ENCODE peak calls at places on chromosomes 13 and 19, in seven cellular contexts. R is H1, X is HCT116, M is GM12878, S is K562, J is HepG2, L is SK-N-SH. N is an unnamed sample.
A peak's percentile ranks its signal among the peaks of the same experiment; 100 is the strongest.

GRCh38 chr13:110218601-110219201 is 88.3 kb downstream of the COL4A1 start:
- DNase-seq in L (no peak), X (no peak), M (no peak), S (no peak), R (no peak), J (no peak), N (no peak)

GRCh38 chr13:112648101-112648500 is 41.7 kb upstream of the ATP11A start:
- DNase-seq in X (no peak), J (no peak), L (no peak), S (no peak), R (no peak), M (no peak), N (no peak)

GRCh38 chr19:31553844-31554215 is 204.6 kb upstream of the TSHZ3 start:
- DNase-seq in R (no peak), J (no peak), M (no peak), S (no peak), L (no peak), X (no peak), N (no peak)

GRCh38 chr13:22757530-22758120 is 423.2 kb upstream of the SGCG start:
- DNase-seq in L (peak; percentile 12), M (no peak), S (no peak), J (no peak), R (no peak), X (no peak), N (peak; percentile 30)

GRCh38 chr19:33435706-33436359 is 62.3 kb downstream of the CEBPG start:
- DNase-seq in L (no peak), M (no peak), S (no peak), R (no peak), X (no peak), J (no peak), N (no peak)

GRCh38 chr19:2804156-2805004 is 15.3 kb upstream of the ZNF554 start:
- DNase-seq in X (no peak), L (peak; percentile 15), R (no peak), M (no peak), S (no peak), J (no peak), N (no peak)

GRCh38 chr19:34253711-34254551 is 423 bp upstream of the GARRE1 start:
- DNase-seq in S (peak; percentile 89), M (no peak), L (no peak), J (peak; percentile 66), X (no peak), R (peak; percentile 96), N (no peak)

GRCh38 chr13:106446011-106446410 is 89.5 kb downstream of the EFNB2 start:
- DNase-seq in J (no peak), R (no peak), L (no peak), M (no peak), S (no peak), X (no peak), N (no peak)

GRCh38 chr13:85819513-85819912 is 20.3 kb upstream of the SLITRK6 start:
- DNase-seq in M (no peak), S (no peak), R (no peak), L (peak; percentile 21), X (no peak), J (no peak), N (no peak)

GRCh38 chr13:20401958-20402856 is 123.5 kb downstream of the CRYL1 start:
- DNase-seq in X (no peak), J (no peak), M (no peak), L (no peak), R (no peak), S (no peak), N (no peak)

GRCh38 chr13:31267126-31267784 is 67.5 kb downstream of the B3GLCT start:
- DNase-seq in X (no peak), S (no peak), J (no peak), L (no peak), M (no peak), R (no peak), N (no peak)

GRCh38 chr19:32387701-32388392 is 17.7 kb upstream of the DPY19L3 start:
- DNase-seq in S (no peak), J (no peak), M (no peak), R (no peak), L (no peak), X (no peak), N (no peak)

GRCh38 chr13:30978981-30979956 is 46.8 kb downstream of the TEX26 start:
- DNase-seq in S (peak; percentile 11), M (no peak), R (peak; percentile 92), J (peak; percentile 16), X (peak; percentile 38), L (peak; percentile 29), N (no peak)

GRCh38 chr19:45613926-45614725 is 12.1 kb upstream of the GPR4 start:
- DNase-seq in J (no peak), L (no peak), X (peak; percentile 84), M (peak; percentile 73), R (no peak), S (no peak), N (no peak)

GRCh38 chr19:18364826-18365528 is 21.0 kb upstream of the GDF15 start:
- DNase-seq in S (peak; percentile 86), J (peak; percentile 97), X (peak; percentile 96), M (no peak), L (peak; percentile 86), R (no peak), N (peak; percentile 45)

GRCh38 chr19:29629836-29630534 is 23.9 kb downstream of the POP4 start:
- DNase-seq in M (no peak), L (no peak), R (no peak), S (no peak), X (no peak), J (no peak), N (peak; percentile 13)

GRCh38 chr13:101218484-101218883 is 197.8 kb downstream of the NALCN start:
- DNase-seq in X (no peak), J (no peak), L (no peak), S (no peak), M (no peak), R (no peak), N (no peak)

GRCh38 chr13:33379597-33379996 is 94.0 kb upstream of the STARD13 start:
- DNase-seq in X (no peak), M (no peak), J (peak; percentile 43), L (no peak), R (no peak), S (no peak), N (peak; percentile 49)

GRCh38 chr19:31981545-31981944 is 363.9 kb upstream of the ZNF507 start:
- DNase-seq in S (no peak), X (no peak), R (peak; percentile 16), M (no peak), J (no peak), L (no peak), N (no peak)

GRCh38 chr13:79628463-79628862 is 147.5 kb downstream of the NDFIP2 start:
- DNase-seq in M (no peak), X (no peak), L (peak; percentile 24), J (no peak), R (no peak), S (no peak), N (no peak)

GRCh38 chr13:79621902-79622301 is 140.9 kb downstream of the NDFIP2 start:
- DNase-seq in J (no peak), R (no peak), M (no peak), X (no peak), L (no peak), S (no peak), N (no peak)

GRCh38 chr13:79631260-79631659 is 150.3 kb downstream of the NDFIP2 start:
- DNase-seq in L (no peak), R (no peak), X (peak; percentile 56), M (no peak), S (no peak), J (no peak), N (peak; percentile 90)

GRCh38 chr13:79625517-79625916 is 144.6 kb downstream of the NDFIP2 start:
- DNase-seq in M (no peak), R (no peak), L (no peak), X (no peak), J (no peak), S (no peak), N (no peak)

DNA sequence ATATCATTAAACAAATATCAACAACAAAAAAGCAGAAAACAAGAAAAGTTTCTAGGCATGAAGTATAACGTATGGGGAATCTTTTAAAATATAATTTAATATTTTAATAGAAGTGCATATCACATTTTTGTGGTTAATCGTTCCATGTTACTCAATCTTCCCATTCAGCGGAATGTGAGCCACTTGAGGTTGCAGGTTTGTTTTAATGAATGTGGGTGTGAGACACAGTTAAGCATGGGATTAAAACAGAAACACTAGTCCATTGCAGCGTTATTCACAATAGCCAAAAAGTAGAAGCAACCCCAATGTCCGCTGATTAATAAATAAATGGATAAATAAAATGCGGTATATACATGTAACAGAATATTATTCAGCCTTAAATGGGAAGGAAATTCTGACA is 146.0 kb downstream of the NDFIP2 start:
- DNase-seq in M (no peak), L (no peak), R (no peak), X (no peak), S (no peak), J (no peak), N (no peak)
- TF ChIP-seq JUND in M (no peak), L (no peak), R (no peak), X (no peak), S (no peak), J (no peak), N (no peak)

GRCh38 chr13:66296875-66297274 is 933.3 kb downstream of the PCDH9 start:
- DNase-seq in J (no peak), X (no peak), L (no peak), R (no peak), M (no peak), S (no peak), N (no peak)

GRCh38 chr13:66301482-66301881 is 928.7 kb downstream of the PCDH9 start:
- DNase-seq in J (no peak), X (no peak), S (no peak), M (no peak), L (no peak), R (no peak), N (no peak)

GRCh38 chr13:66296328-66296727 is 933.8 kb downstream of the PCDH9 start:
- DNase-seq in S (no peak), J (no peak), X (no peak), R (no peak), L (no peak), M (no peak), N (no peak)
- TF ChIP-seq JUND in S (no peak), J (no peak), X (no peak), R (no peak), L (no peak), M (no peak), N (no peak)

GRCh38 chr19:4908781-4909171 is 525 bp upstream of the UHRF1 start:
- DNase-seq in R (peak; percentile 58), L (peak; percentile 49), X (no peak), J (peak; percentile 58), M (no peak), S (no peak), N (no peak)
- TF ChIP-seq JUND in R (no peak), L (no peak), X (no peak), J (no peak), M (no peak), S (no peak), N (no peak)

GRCh38 chr19:14091885-14092462 is 1.4 kb upstream of the SAMD1 start:
- DNase-seq in L (no peak), M (no peak), J (no peak), R (peak; percentile 77), S (peak; percentile 56), X (no peak), N (no peak)

GRCh38 chr19:14090509-14091085 is at the start of gene SAMD1:
- DNase-seq in J (peak; percentile 73), L (peak; percentile 95), X (peak; percentile 76), S (peak; percentile 94), M (no peak), R (peak; percentile 67), N (peak; percentile 45)

GRCh38 chr19:14089662-14090508 is 666 bp downstream of the SAMD1 start:
- DNase-seq in M (no peak), X (no peak), L (peak; percentile 85), R (peak; percentile 62), S (peak; percentile 70), J (no peak), N (no peak)

GRCh38 chr19:14089412-14089661 is 1.2 kb downstream of the SAMD1 start:
- DNase-seq in X (no peak), M (no peak), R (no peak), J (no peak), L (peak; percentile 42), S (no peak), N (no peak)

GRCh38 chr19:14091086-14091884 is 734 bp upstream of the SAMD1 start:
- DNase-seq in L (peak; percentile 93), J (peak; percentile 44), X (no peak), M (no peak), R (peak; percentile 76), S (peak; percentile 92), N (peak; percentile 78)
- TF ChIP-seq JUND in L (no peak), J (no peak), X (no peak), M (no peak), R (no peak), S (peak; percentile 6), N (no peak)

N was measured in T47D.